ENCODE peak calls at places on chromosomes 5 and 9, in ten cellular contexts. H is IMR-90, U is astrocyte, L is HepG2, Y is neural progenitor cell, E is mammary epithelial cell, N is GM23248, S is PC-3, T is HCT116, G is DND-41. Z is an unnamed sample.

GRCh38 chr9:27247756-27248155 is 49.2 kb downstream of the EQTN start:
- DNase-seq in H (peak; percentile 59), L (peak; percentile 28), Y (peak; percentile 71), E (peak; percentile 56), G (peak; percentile 11), U (peak; percentile 50), T (peak; percentile 43), N (peak; percentile 63), S (peak; percentile 63), Z (peak; percentile 9)

GRCh38 chr9:122498883-122499288 is 11.7 kb upstream of the OR1J2 start:
- DNase-seq in S (peak; percentile 66), T (peak; percentile 29), Y (peak; percentile 24), G (peak; percentile 39), N (peak; percentile 73), U (peak; percentile 8), H (peak; percentile 43), E (peak; percentile 86), L (peak; percentile 24), Z (peak; percentile 85)

GRCh38 chr5:99061299-99061698 is 132.5 kb upstream of the CHD1 start:
- DNase-seq in E (no peak), S (no peak), G (no peak), H (no peak), U (no peak), N (peak; percentile 63), L (no peak), Y (no peak), T (no peak), Z (no peak)

GRCh38 chr9:2570615-2571479 is 50.7 kb upstream of the VLDLR start:
- DNase-seq in H (peak; percentile 62), N (peak; percentile 45), L (peak; percentile 41), T (peak; percentile 79), U (peak; percentile 83), E (peak; percentile 65), S (peak; percentile 93), G (peak; percentile 35), Y (no peak), Z (no peak)

GRCh38 chr9:132511191-132511999 is 71.0 kb upstream of the BARHL1 start:
- DNase-seq in G (no peak), L (no peak), Y (no peak), S (no peak), U (no peak), H (no peak), T (no peak), N (no peak), E (no peak), Z (no peak)

GRCh38 chr5:126366199-126366560 is 57.0 kb upstream of the GRAMD2B start:
- DNase-seq in S (peak; percentile 38), Y (no peak), T (no peak), N (no peak), U (no peak), H (no peak), G (no peak), L (peak; percentile 68), E (peak; percentile 74), Z (no peak)

GRCh38 chr9:8558176-8558575 is 758.6 kb upstream of the DMAC1 start:
- DNase-seq in S (peak; percentile 18), L (no peak), Y (no peak), T (no peak), U (peak; percentile 45), G (no peak), E (peak; percentile 12), N (peak; percentile 2), H (peak; percentile 0), Z (peak; percentile 49)

GRCh38 chr9:83444110-83444509 is 94.1 kb downstream of the FRMD3 start:
- DNase-seq in N (peak; percentile 16), E (no peak), U (no peak), T (no peak), H (no peak), L (no peak), S (no peak), Y (no peak), G (no peak), Z (no peak)

GRCh38 chr9:22107202-22107601 is 98.1 kb upstream of the CDKN2B start:
- DNase-seq in G (no peak), T (no peak), H (peak; percentile 70), L (no peak), E (peak; percentile 92), Y (no peak), N (no peak), U (peak; percentile 89), S (no peak), Z (no peak)

GRCh38 chr9:136085815-136086212 is 9.3 kb downstream of the NACC2 start:
- DNase-seq in G (no peak), L (no peak), E (no peak), U (no peak), Y (no peak), N (no peak), T (no peak), H (no peak), S (no peak), Z (no peak)

GRCh38 chr9:87678650-87679355 is 47.1 kb upstream of the CTSL start:
- DNase-seq in H (peak; percentile 74), Y (peak; percentile 80), N (peak; percentile 81), U (peak; percentile 42), T (peak; percentile 55), G (peak; percentile 28), S (peak; percentile 78), E (peak; percentile 36), L (peak; percentile 64), Z (peak; percentile 25)

GRCh38 chr5:168177831-168178450 is 113.5 kb upstream of the WWC1 start:
- DNase-seq in L (no peak), U (no peak), S (no peak), N (no peak), Y (peak; percentile 62), E (no peak), H (no peak), T (no peak), G (no peak), Z (no peak)

GRCh38 chr5:121630402-121630801 is 221.3 kb upstream of the FTMT start:
- DNase-seq in H (peak; percentile 0), S (peak; percentile 36), U (no peak), T (no peak), N (peak; percentile 26), E (peak; percentile 16), L (peak; percentile 18), Y (peak; percentile 8), G (no peak), Z (no peak)

GRCh38 chr9:94085062-94085639 is 887 bp downstream of the PTPDC1 start:
- DNase-seq in G (no peak), E (peak; percentile 4), T (peak; percentile 82), L (peak; percentile 59), U (peak; percentile 74), Y (no peak), N (peak; percentile 73), H (peak; percentile 68), S (peak; percentile 20), Z (no peak)

GRCh38 chr5:157955541-157956172 is 96.7 kb upstream of the CLINT1 start:
- DNase-seq in H (no peak), N (peak; percentile 5), U (no peak), S (peak; percentile 74), G (no peak), Y (no peak), E (peak; percentile 93), T (no peak), L (no peak), Z (peak; percentile 32)
- H2AFZ ChIP-seq in H (no peak overlapping the region), N (no peak overlapping the region), U (no peak overlapping the region), S (no peak overlapping the region), G (no peak overlapping the region), Y (no peak overlapping the region), E (no peak overlapping the region), T (no peak overlapping the region), L (no peak overlapping the region), Z (no peak overlapping the region)

GRCh38 chr9:110768887-110769286 is 100.3 kb downstream of the MUSK start:
- DNase-seq in E (no peak), S (no peak), U (no peak), N (no peak), G (no peak), H (no peak), Y (no peak), L (no peak), T (no peak), Z (no peak)

GRCh38 chr9:110764006-110764405 is 95.4 kb downstream of the MUSK start:
- DNase-seq in S (no peak), U (no peak), N (no peak), H (no peak), Y (no peak), T (no peak), E (no peak), L (no peak), G (no peak), Z (no peak)

GRCh38 chr9:110767559-110768063 is 99.0 kb downstream of the MUSK start:
- DNase-seq in H (peak; percentile 51), G (no peak), U (peak; percentile 83), S (no peak), Y (no peak), E (no peak), L (no peak), N (peak; percentile 57), T (no peak), Z (no peak)

GRCh38 chr9:110765926-110766325 is 97.3 kb downstream of the MUSK start:
- DNase-seq in N (no peak), G (no peak), Y (no peak), E (no peak), S (no peak), T (no peak), U (no peak), H (no peak), L (no peak), Z (no peak)

GRCh38 chr9:110769667-110770066 is 101.1 kb downstream of the MUSK start:
- DNase-seq in E (no peak), L (no peak), H (peak; percentile 36), U (peak; percentile 83), S (no peak), G (no peak), T (no peak), N (peak; percentile 64), Y (no peak), Z (no peak)
- H3K9ac ChIP-seq in E (no peak overlapping the region), L (no peak overlapping the region), H (no peak overlapping the region), U (no peak overlapping the region), S (no peak overlapping the region), G (no peak overlapping the region), T (no peak overlapping the region), N (no peak overlapping the region), Y (no peak overlapping the region), Z (no peak overlapping the region)

DNA sequence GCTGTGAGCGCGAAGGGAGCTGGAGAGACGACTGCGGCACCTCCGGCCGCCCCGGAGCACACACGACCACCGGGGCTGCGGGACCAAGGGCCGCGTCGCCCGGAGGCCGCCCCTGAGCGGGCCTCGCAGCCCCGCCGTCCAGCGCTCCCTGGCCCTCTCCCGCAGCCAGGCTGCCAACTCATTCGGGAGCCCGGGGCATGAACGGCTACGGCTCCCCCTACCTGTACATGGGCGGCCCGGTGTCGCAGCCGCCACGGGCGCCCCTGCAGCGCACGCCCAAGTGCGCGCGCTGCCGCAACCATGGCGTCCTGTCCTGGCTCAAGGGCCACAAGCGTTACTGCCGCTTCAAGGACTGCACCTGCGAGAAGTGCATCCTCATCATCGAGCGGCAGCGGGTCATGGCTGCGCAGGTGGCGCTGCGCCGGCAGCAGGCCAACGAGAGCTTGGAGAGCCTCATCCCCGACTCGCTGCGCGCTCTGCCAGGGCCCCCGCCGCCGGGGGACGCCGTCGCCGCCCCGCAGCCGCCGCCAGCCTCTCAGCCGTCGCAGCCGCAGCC is 428 bp downstream of the DMRT3 start:
- DNase-seq in Y (peak; percentile 78), S (peak; percentile 11), T (no peak), L (no peak), G (no peak), H (no peak), E (peak; percentile 24), U (no peak), N (no peak), Z (no peak)
- H3K4me3 ChIP-seq in Y (peak overlapping the region; percentile 55), S (peak overlapping the region; percentile 51), T (no peak overlapping the region), L (no peak overlapping the region), G (no peak overlapping the region), H (no peak overlapping the region), E (no peak overlapping the region), U (no peak overlapping the region), N (no peak overlapping the region), Z (no peak overlapping the region)

DNA sequence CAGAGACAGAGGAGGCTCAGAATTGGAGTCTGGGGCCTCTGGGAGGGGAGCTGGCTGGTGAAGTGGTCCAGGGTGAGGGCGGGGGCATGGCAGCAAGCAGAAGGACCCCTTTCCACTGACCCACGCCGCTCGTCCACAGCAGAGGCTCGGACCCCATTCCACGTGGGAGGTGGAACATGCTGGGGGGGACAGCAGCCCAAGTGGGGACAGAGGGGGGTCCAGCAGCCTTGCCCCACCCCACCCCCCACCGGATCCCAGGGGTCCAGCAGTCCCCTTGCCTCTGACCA is 25.4 kb upstream of the NKD2 start:
- DNase-seq in L (no peak), E (no peak), G (no peak), Y (no peak), U (no peak), N (no peak), S (no peak), T (no peak), H (no peak), Z (no peak)
- H2AFZ ChIP-seq in L (no peak overlapping the region), E (no peak overlapping the region), G (no peak overlapping the region), Y (no peak overlapping the region), U (no peak overlapping the region), N (no peak overlapping the region), S (no peak overlapping the region), T (no peak overlapping the region), H (no peak overlapping the region), Z (no peak overlapping the region)

Z was measured in keratinocyte.